ENCODE peak calls at places on chromosomes 5 and 9, in four cellular contexts. A, Q, X and E are unnamed samples.
A peak's percentile ranks its signal among the peaks of the same experiment; 100 is the strongest.

GRCh38 chr9:128819716-128820664 is 1.7 kb downstream of the ENDOG start:
- DNase-seq in X (no peak), A (no peak), Q (peak; percentile 81), E (peak; percentile 74)

GRCh38 chr9:130213898-130214761 is 41.9 kb downstream of the NCS1 start:
- DNase-seq in A (no peak), Q (peak; percentile 40), X (no peak), E (peak; percentile 51)

GRCh38 chr5:155711882-155712281 is 615.1 kb upstream of the SGCD start:
- DNase-seq in X (no peak), Q (no peak), A (no peak), E (no peak)

GRCh38 chr9:112158629-112159228 is 16.4 kb downstream of the SUSD1 start:
- DNase-seq in A (no peak), Q (no peak), X (no peak), E (no peak)

GRCh38 chr9:101030022-101030391 is 1.5 kb downstream of the PLPPR1 start:
- DNase-seq in X (no peak), Q (no peak), A (no peak), E (no peak)

GRCh38 chr9:136178061-136178772 is 26.7 kb downstream of the LHX3 start:
- DNase-seq in A (no peak), Q (no peak), X (no peak), E (no peak)

GRCh38 chr9:86547596-86547995 is 193.4 kb upstream of the TUT7 start:
- DNase-seq in Q (no peak), X (no peak), A (no peak), E (no peak)

GRCh38 chr5:59592101-59592500 is 301.4 kb downstream of the PDE4D start:
- DNase-seq in A (peak; percentile 84), Q (peak; percentile 41), X (no peak), E (no peak)

GRCh38 chr5:176538985-176539384 is 1.8 kb upstream of the RNF44 start:
- DNase-seq in Q (no peak), A (no peak), X (no peak), E (no peak)

GRCh38 chr5:127906562-127907204 is 176.9 kb upstream of the SLC12A2 start:
- DNase-seq in X (no peak), Q (no peak), A (no peak), E (no peak)

GRCh38 chr9:78745996-78746395 is 449.1 kb downstream of the PSAT1 start:
- DNase-seq in Q (no peak), X (no peak), A (no peak), E (no peak)

GRCh38 chr5:116600876-116601275 is 26.3 kb upstream of the SEMA6A start:
- DNase-seq in A (peak; percentile 65), Q (no peak), X (no peak), E (peak; percentile 43)

GRCh38 chr5:169577966-169578365 is 5.6 kb upstream of the SPDL1 start:
- DNase-seq in X (no peak), A (peak; percentile 13), Q (peak; percentile 79), E (peak; percentile 65)
- TF ChIP-seq CTCF in X (peak; percentile 48), A (peak; percentile 49), Q (peak; percentile 68), E (peak; percentile 59)

GRCh38 chr5:72951850-72952468 is 3.9 kb upstream of the FCHO2 start:
- DNase-seq in X (no peak), Q (peak; percentile 63), A (peak; percentile 55), E (peak; percentile 60)
- TF ChIP-seq CTCF in X (no peak), Q (no peak), A (no peak), E (no peak)

DNA sequence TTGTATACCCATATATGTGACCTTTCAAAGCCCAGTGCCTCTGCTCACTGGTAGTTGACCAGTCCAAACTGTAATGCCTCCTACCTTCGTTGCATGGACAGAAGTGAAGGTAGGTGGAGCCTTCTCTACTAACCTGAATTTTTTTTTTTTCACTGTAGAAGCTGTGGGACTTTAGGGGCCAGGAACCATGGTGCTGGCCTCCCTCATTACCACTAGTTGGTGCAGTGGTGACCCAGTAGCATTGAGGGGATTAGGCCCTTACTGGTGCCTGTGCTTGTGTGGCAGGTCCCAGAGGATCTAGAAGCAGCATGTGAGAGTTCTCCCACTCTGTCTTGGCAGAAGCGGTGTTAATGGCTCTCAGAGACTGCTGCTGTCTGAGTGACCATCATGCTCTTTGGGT is 2.3 kb downstream of the RALGPS1 start:
- DNase-seq in Q (no peak), A (no peak), X (no peak), E (no peak)
- TF ChIP-seq CTCF in Q (no peak), A (no peak), X (no peak), E (no peak)

GRCh38 chr5:6633469-6634326 is 458 bp downstream of the SRD5A1 start:
- DNase-seq in Q (peak; percentile 16), X (no peak), A (no peak), E (peak; percentile 12)
- TF ChIP-seq CTCF in Q (no peak), X (no peak), A (no peak), E (no peak)

GRCh38 chr5:170070556-170071412 is 34.9 kb upstream of the FOXI1 start:
- DNase-seq in X (no peak), Q (peak; percentile 68), A (peak; percentile 42), E (peak; percentile 59)
- TF ChIP-seq CTCF in X (peak; percentile 65), Q (peak; percentile 71), A (peak; percentile 79), E (peak; percentile 91)